ENCODE peak calls at places on chromosomes 1 and 21, in six cellular contexts. S, W, T, Z, O and P are unnamed samples.
A peak's percentile ranks its signal among the peaks of the same experiment; 100 is the strongest.

GRCh38 chr1:201241716-201242115 is 41.6 kb upstream of the PKP1 start:
- DNase-seq in S (no peak), W (no peak), T (no peak), Z (no peak), O (no peak), P (no peak)

GRCh38 chr1:165772739-165773138 is 4.1 kb upstream of the TMCO1 start:
- DNase-seq in S (no peak), W (no peak), T (no peak), Z (peak; percentile 5), O (no peak), P (no peak)

GRCh38 chr1:199857103-199857502 is 170.4 kb upstream of the NR5A2 start:
- DNase-seq in S (no peak), W (no peak), T (no peak), Z (peak; percentile 65), O (no peak), P (no peak)

GRCh38 chr1:181141431-181141910 is 53.0 kb downstream of the IER5 start:
- DNase-seq in S (no peak), W (peak; percentile 83), T (peak; percentile 80), Z (peak; percentile 89), O (peak; percentile 19), P (peak; percentile 70)

GRCh38 chr1:20640183-20640597 is 6.9 kb downstream of the PINK1 start:
- DNase-seq in S (peak; percentile 56), W (peak; percentile 71), T (peak; percentile 52), Z (peak; percentile 54), O (no peak), P (peak; percentile 33)

GRCh38 chr1:248696261-248696660 is 6.3 kb downstream of the OR14I1 start:
- DNase-seq in S (no peak), W (no peak), T (no peak), Z (peak; percentile 34), O (no peak), P (peak; percentile 9)

GRCh38 chr1:172640146-172640545 is 18.8 kb upstream of the FASLG start:
- DNase-seq in S (no peak), W (no peak), T (peak; percentile 43), Z (peak; percentile 60), O (no peak), P (peak; percentile 62)

GRCh38 chr1:208496467-208497371 is 252.5 kb upstream of the PLXNA2 start:
- DNase-seq in S (no peak), W (no peak), T (no peak), Z (no peak), O (no peak), P (no peak)

GRCh38 chr1:43221256-43221778 is 48.5 kb upstream of the TMEM125 start:
- DNase-seq in S (no peak), W (no peak), T (no peak), Z (no peak), O (no peak), P (no peak)

GRCh38 chr1:226436855-226437491 is 29.1 kb upstream of the PARP1 start:
- DNase-seq in S (no peak), W (no peak), T (no peak), Z (no peak), O (no peak), P (peak; percentile 44)

GRCh38 chr1:21294266-21295058 is 4.2 kb upstream of the ECE1 start:
- DNase-seq in S (no peak), W (no peak), T (no peak), Z (peak; percentile 83), O (no peak), P (peak; percentile 52)

GRCh38 chr1:78743626-78744025 is 94.0 kb downstream of the IFI44 start:
- DNase-seq in S (no peak), W (no peak), T (peak; percentile 33), Z (peak; percentile 51), O (no peak), P (peak; percentile 56)

GRCh38 chr1:39490596-39491145 is 765 bp upstream of the BMP8A start:
- DNase-seq in S (no peak), W (peak; percentile 64), T (no peak), Z (no peak), O (no peak), P (no peak)

GRCh38 chr1:178551940-178552339 is 39.0 kb downstream of the TEX35 start:
- DNase-seq in S (no peak), W (no peak), T (no peak), Z (no peak), O (no peak), P (no peak)

GRCh38 chr1:41017141-41018024 is 4.1 kb downstream of the SLFNL1 start:
- DNase-seq in S (no peak), W (no peak), T (no peak), Z (no peak), O (no peak), P (no peak)

GRCh38 chr1:22665752-22666151 is 12.7 kb downstream of the C1QB start:
- DNase-seq in S (peak; percentile 5), W (peak; percentile 65), T (peak; percentile 20), Z (peak; percentile 47), O (no peak), P (peak; percentile 16)

GRCh38 chr1:16120411-16120810 is 35.5 kb downstream of the EPHA2 start:
- DNase-seq in S (no peak), W (peak; percentile 59), T (no peak), Z (peak; percentile 27), O (no peak), P (no peak)

GRCh38 chr1:156641761-156642264 is at the start of gene BCAN:
- DNase-seq in S (peak; percentile 81), W (peak; percentile 55), T (no peak), Z (no peak), O (peak; percentile 57), P (no peak)

GRCh38 chr1:152667625-152668024 is 4.4 kb downstream of the LCE2D start:
- DNase-seq in S (no peak), W (no peak), T (no peak), Z (no peak), O (no peak), P (no peak)

GRCh38 chr1:113072141-113072756 is 749 bp upstream of the LRIG2 start:
- DNase-seq in S (no peak), W (no peak), T (no peak), Z (no peak), O (no peak), P (no peak)

GRCh38 chr21:36589352-36589971 is 109.5 kb upstream of the SIM2 start:
- DNase-seq in S (peak; percentile 16), W (peak; percentile 61), T (no peak), Z (peak; percentile 36), O (no peak), P (peak; percentile 10)

GRCh38 chr21:45635271-45636151 is 8.0 kb upstream of the PCBP3 start:
- DNase-seq in S (no peak), W (no peak), T (no peak), Z (no peak), O (no peak), P (no peak)

GRCh38 chr1:205313681-205314308 is 7.8 kb downstream of the NUAK2 start:
- DNase-seq in S (peak; percentile 56), W (no peak), T (peak; percentile 80), Z (peak; percentile 80), O (peak; percentile 4), P (no peak)

GRCh38 chr1:14915356-14916054 is 238.0 kb upstream of the TMEM51 start:
- DNase-seq in S (peak; percentile 39), W (peak; percentile 89), T (peak; percentile 22), Z (peak; percentile 55), O (peak; percentile 21), P (no peak)

GRCh38 chr1:65948609-65949229 is 156.0 kb downstream of the PDE4B start:
- DNase-seq in S (peak; percentile 33), W (peak; percentile 19), T (peak; percentile 49), Z (peak; percentile 72), O (no peak), P (peak; percentile 59)

GRCh38 chr1:85447000-85447943 is 17.7 kb downstream of the DDAH1 start:
- DNase-seq in S (no peak), W (no peak), T (peak; percentile 58), Z (peak; percentile 31), O (no peak), P (peak; percentile 72)

GRCh38 chr1:180909005-180909414 is 3.7 kb upstream of the KIAA1614 start:
- DNase-seq in S (no peak), W (no peak), T (no peak), Z (no peak), O (no peak), P (no peak)

GRCh38 chr1:217462159-217462558 is 168.7 kb downstream of the GPATCH2 start:
- DNase-seq in S (no peak), W (no peak), T (no peak), Z (no peak), O (no peak), P (no peak)

GRCh38 chr1:50095716-50096115 is 13.0 kb upstream of the ELAVL4 start:
- DNase-seq in S (no peak), W (no peak), T (no peak), Z (no peak), O (no peak), P (no peak)

GRCh38 chr1:113835686-113836290 is 23.5 kb upstream of the RSBN1 start:
- DNase-seq in S (peak; percentile 54), W (peak; percentile 33), T (peak; percentile 70), Z (peak; percentile 63), O (no peak), P (peak; percentile 56)

GRCh38 chr1:116569776-116570357 is 959 bp downstream of the CD58 start:
- DNase-seq in S (no peak), W (peak; percentile 80), T (no peak), Z (no peak), O (no peak), P (peak; percentile 25)

GRCh38 chr1:117312453-117313138 is 54.7 kb upstream of the MAN1A2 start:
- DNase-seq in S (no peak), W (peak; percentile 28), T (peak; percentile 6), Z (peak; percentile 32), O (no peak), P (peak; percentile 44)

GRCh38 chr1:1826356-1827088 is 48.3 kb upstream of the NADK start:
- DNase-seq in S (no peak), W (no peak), T (peak; percentile 29), Z (no peak), O (no peak), P (peak; percentile 91)

GRCh38 chr21:26457817-26458216 is 115.3 kb downstream of the CYYR1 start:
- DNase-seq in S (no peak), W (no peak), T (no peak), Z (no peak), O (no peak), P (no peak)